ENCODE peak calls at places on chromosomes 3 and 15, in seven cellular contexts. P, E, G, T, V, Z and Q are unnamed samples.

GRCh38 chr3:86938706-86939105 is 52.2 kb downstream of the VGLL3 start:
- DNase-seq in T (no peak), Z (no peak), V (no peak), E (no peak), G (no peak), P (no peak), Q (no peak)

GRCh38 chr3:175150812-175151411 is 291.8 kb downstream of the NAALADL2 start:
- DNase-seq in Z (no peak), V (no peak), E (no peak), T (no peak), G (peak; percentile 77), P (no peak), Q (no peak)

GRCh38 chr3:137772231-137772617 is 8.1 kb downstream of the SOX14 start:
- DNase-seq in G (no peak), V (no peak), E (no peak), Z (no peak), P (no peak), T (no peak), Q (no peak)

GRCh38 chr3:145191543-145191942 is 969.4 kb downstream of the PLOD2 start:
- DNase-seq in G (peak; percentile 26), Z (no peak), V (no peak), E (no peak), T (no peak), P (no peak), Q (no peak)

GRCh38 chr15:51379390-51379789 is 37.9 kb downstream of the GLDN start:
- DNase-seq in G (no peak), E (no peak), P (no peak), Z (no peak), T (no peak), V (no peak), Q (no peak)

GRCh38 chr3:108914774-108915641 is 38.7 kb downstream of the GUCA1C start:
- DNase-seq in G (peak; percentile 60), Z (peak; percentile 69), V (peak; percentile 33), E (peak; percentile 65), T (peak; percentile 72), P (peak; percentile 60), Q (peak; percentile 31)

GRCh38 chr3:124387008-124387407 is 343.2 kb upstream of the UMPS start:
- DNase-seq in G (no peak), Z (no peak), T (no peak), V (no peak), E (no peak), P (no peak), Q (no peak)

GRCh38 chr15:76875911-76876310 is 29.2 kb downstream of the SCAPER start:
- DNase-seq in G (no peak), V (no peak), T (no peak), Z (no peak), E (no peak), P (no peak), Q (no peak)

GRCh38 chr15:67515090-67515489 is 5.8 kb upstream of the C15orf61 start:
- DNase-seq in P (no peak), G (no peak), E (no peak), T (no peak), Z (no peak), V (no peak), Q (no peak)

GRCh38 chr3:168025076-168025475 is 70.6 kb downstream of the GOLIM4 start:
- DNase-seq in G (no peak), P (no peak), Z (no peak), E (no peak), T (no peak), V (no peak), Q (no peak)

GRCh38 chr3:178847170-178847569 is 224.4 kb downstream of the ZMAT3 start:
- DNase-seq in E (no peak), P (no peak), Z (no peak), T (no peak), V (no peak), G (no peak), Q (no peak)

GRCh38 chr15:31461375-31461774 is 134.7 kb downstream of the KLF13 start:
- DNase-seq in T (no peak), P (no peak), V (no peak), E (no peak), G (no peak), Z (peak; percentile 48), Q (no peak)

GRCh38 chr15:59170295-59170881 is 36.3 kb upstream of the LDHAL6B start:
- DNase-seq in Z (no peak), P (no peak), T (peak; percentile 51), E (peak; percentile 14), G (peak; percentile 54), V (no peak), Q (no peak)

GRCh38 chr15:100308222-100309007 is 33.4 kb downstream of the ADAMTS17 start:
- DNase-seq in E (peak; percentile 36), P (no peak), Z (no peak), G (no peak), T (no peak), V (no peak), Q (no peak)

GRCh38 chr15:39381517-39381916 is 199.4 kb upstream of the THBS1 start:
- DNase-seq in P (no peak), T (no peak), G (no peak), Z (no peak), E (no peak), V (no peak), Q (no peak)

GRCh38 chr15:55250392-55250791 is 39.2 kb downstream of the RAB27A start:
- DNase-seq in Z (no peak), P (no peak), E (peak; percentile 40), G (no peak), V (no peak), T (no peak), Q (no peak)

GRCh38 chr3:45224824-45225464 is 1.1 kb downstream of the TMEM158 start:
- DNase-seq in Z (peak; percentile 66), P (no peak), T (peak; percentile 94), G (peak; percentile 79), V (peak; percentile 64), E (peak; percentile 55), Q (peak; percentile 39)

GRCh38 chr3:40366203-40367162 is 20.5 kb upstream of the ENTPD3 start:
- DNase-seq in G (no peak), T (no peak), E (no peak), P (no peak), V (no peak), Z (no peak), Q (no peak)

GRCh38 chr3:117916839-117917238 is 1117.8 kb downstream of the IGSF11 start:
- DNase-seq in E (no peak), P (no peak), G (no peak), Z (no peak), V (no peak), T (no peak), Q (no peak)

GRCh38 chr15:101092867-101093202 is 159.0 kb downstream of the CHSY1 start:
- DNase-seq in T (no peak), V (no peak), P (no peak), E (no peak), G (no peak), Z (no peak), Q (no peak)

GRCh38 chr15:70351941-70352774 is 254.4 kb upstream of the TLE3 start:
- DNase-seq in Z (no peak), V (no peak), P (no peak), E (no peak), T (no peak), G (no peak), Q (no peak)

GRCh38 chr3:33426630-33427341 is 13.4 kb downstream of the UBP1 start:
- DNase-seq in P (no peak), Z (no peak), T (no peak), E (no peak), G (peak; percentile 39), V (no peak), Q (no peak)